ENCODE peak calls at places on chromosomes 11 and 22, in six cellular contexts. E is SK-N-SH, A is K562, U is GM12878, P is H1, N is HepG2. D is an unnamed sample.

GRCh38 chr11:117171007-117171647 is 7.4 kb upstream of the SIDT2 start:
- DNase-seq in A (no peak), E (no peak), U (no peak), N (no peak), P (no peak), D (no peak)

GRCh38 chr11:129705341-129705740 is 110.3 kb upstream of the TMEM45B start:
- DNase-seq in E (no peak), A (no peak), U (no peak), P (no peak), N (no peak), D (no peak)

GRCh38 chr11:125091247-125091876 is 20.1 kb downstream of the TMEM218 start:
- DNase-seq in A (peak), N (peak), U (no peak), P (no peak), E (peak), D (no peak)

GRCh38 chr22:37019309-37020191 is at the start of the genes MPST and TST:
- DNase-seq in A (peak), U (no peak), N (peak), P (peak), E (peak), D (peak)

GRCh38 chr11:102613455-102613854 is 11.7 kb downstream of the MMP20 start:
- DNase-seq in P (no peak), A (no peak), N (no peak), U (no peak), E (no peak), D (no peak)

GRCh38 chr11:8247312-8247711 is 16.4 kb downstream of the LMO1 start:
- DNase-seq in U (no peak), N (no peak), P (peak), A (peak), E (no peak), D (peak)

GRCh38 chr11:109302591-109303334 is 119.2 kb upstream of the C11orf87 start:
- DNase-seq in P (no peak), N (no peak), E (no peak), U (no peak), A (no peak), D (no peak)

GRCh38 chr11:45899448-45900174 is 7.5 kb downstream of the FREY1 start:
- DNase-seq in A (peak), N (peak), U (no peak), E (peak), P (peak), D (no peak)

GRCh38 chr11:129292768-129293167 is 82.9 kb upstream of the BARX2 start:
- DNase-seq in E (no peak), P (no peak), A (no peak), N (no peak), U (no peak), D (no peak)

GRCh38 chr11:111941963-111942362 is 4.8 kb downstream of the DIXDC1 start:
- DNase-seq in P (no peak), U (no peak), A (no peak), E (peak), N (no peak), D (no peak)

GRCh38 chr11:119369035-119369925 is 12.2 kb downstream of the USP2 start:
- DNase-seq in P (no peak), A (no peak), U (no peak), E (peak), N (peak), D (no peak)

GRCh38 chr11:78419327-78419726 is 1.7 kb upstream of the GAB2 start:
- DNase-seq in E (no peak), A (no peak), P (no peak), N (no peak), U (no peak), D (peak)

GRCh38 chr22:23495614-23496444 is 84.3 kb downstream of the IGLL1 start:
- DNase-seq in N (no peak), U (no peak), E (no peak), A (no peak), P (peak), D (no peak)

GRCh38 chr11:120336641-120337132 is 474 bp downstream of the ARHGEF12 start:
- DNase-seq in E (no peak), A (peak), N (no peak), U (no peak), P (peak), D (no peak)

GRCh38 chr11:19935507-19935906 is 222.9 kb downstream of the NAV2 start:
- DNase-seq in U (no peak), P (no peak), N (no peak), A (no peak), E (no peak), D (no peak)

GRCh38 chr11:19933801-19934488 is 221.3 kb downstream of the NAV2 start:
- DNase-seq in A (no peak), E (no peak), N (no peak), P (no peak), U (no peak), D (no peak)

GRCh38 chr11:19936461-19936860 is 223.8 kb downstream of the DBX1 start:
- DNase-seq in A (no peak), E (no peak), P (no peak), N (no peak), U (no peak), D (no peak)

GRCh38 chr11:19933132-19933735 is 220.6 kb downstream of the NAV2 start:
- DNase-seq in P (no peak), N (no peak), E (no peak), U (no peak), A (no peak), D (no peak)

DNA sequence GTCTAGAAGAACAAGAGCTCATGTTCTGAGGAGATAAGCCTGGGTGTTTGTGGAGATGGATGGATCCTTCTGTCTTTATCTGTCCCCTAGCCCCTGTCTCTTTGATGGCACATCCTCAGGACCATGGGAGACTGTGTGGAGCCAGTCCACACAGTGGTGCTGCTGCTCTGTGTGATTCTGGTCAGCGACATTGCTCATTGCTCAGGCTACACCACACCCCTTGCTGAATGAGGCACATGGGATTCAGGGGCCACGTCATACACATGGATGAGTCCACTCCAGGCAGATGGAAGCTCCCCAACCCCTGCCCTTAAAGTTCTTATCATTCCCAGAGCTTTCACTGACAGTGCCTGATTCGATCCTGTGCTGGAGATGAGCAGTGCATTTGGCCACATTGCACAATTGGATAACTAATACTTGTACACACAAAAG is 222.2 kb downstream of the NAV2 start:
- DNase-seq in E (no peak), U (no peak), P (no peak), A (peak), N (no peak), D (no peak)
- TF ChIP-seq GABPA in E (no peak), U (no peak), P (no peak), A (no peak), N (no peak), D (no peak)

DNA sequence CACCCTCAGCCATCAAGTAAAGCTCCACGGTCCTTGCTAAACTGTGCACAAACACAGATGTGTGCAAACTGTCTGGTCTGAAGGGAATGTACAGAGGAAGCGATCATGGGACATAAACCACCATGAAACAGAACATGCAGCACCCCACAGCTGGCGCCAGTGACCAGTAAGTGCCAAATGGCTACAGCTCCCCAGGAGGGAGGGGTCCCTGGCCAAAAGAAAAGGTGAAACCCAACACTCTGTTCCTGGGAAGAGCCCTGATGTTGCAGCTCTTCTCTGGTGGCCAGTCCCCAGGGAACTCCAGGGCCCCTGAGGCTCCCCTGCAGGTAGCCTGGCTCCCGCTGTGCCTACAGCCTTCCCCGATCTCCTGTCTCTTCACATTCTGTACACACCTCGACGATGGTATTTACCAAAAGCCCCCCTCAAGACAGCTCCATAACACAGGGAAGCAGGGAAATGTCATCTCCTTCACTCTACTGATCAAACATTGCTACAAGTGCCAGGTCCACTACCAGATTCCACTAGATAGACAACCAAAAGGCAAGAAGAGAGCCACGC is 2.9 kb downstream of the DGCR6L start:
- DNase-seq in P (peak), A (no peak), E (no peak), U (no peak), N (no peak), D (peak)
- H3K4me3 ChIP-seq in P (no peak), A (no peak), E (no peak), U (no peak), N (no peak), D (no peak)

DNA sequence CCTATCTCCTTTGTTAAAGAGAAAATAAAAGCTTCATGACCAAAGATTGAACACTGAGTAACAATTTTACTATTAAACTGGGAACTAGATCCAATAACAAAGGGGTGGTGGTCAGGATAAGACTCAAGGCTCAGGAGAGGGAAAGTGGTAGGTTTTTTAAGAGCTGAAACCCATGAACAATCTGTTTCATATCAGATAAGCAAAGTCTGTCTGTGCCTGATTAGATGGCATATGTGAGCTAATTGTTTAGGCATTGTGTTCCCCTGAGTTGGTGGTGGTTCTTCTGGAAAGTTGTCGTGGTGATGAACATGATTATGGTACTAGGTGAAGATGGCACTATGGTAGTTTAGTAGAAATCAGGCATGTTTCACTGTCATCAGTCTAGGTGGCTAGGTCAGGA is 24.4 kb downstream of the USP47 start:
- DNase-seq in N (no peak), U (no peak), P (no peak), E (no peak), A (peak), D (no peak)
- TF ChIP-seq GABPA in N (no peak), U (no peak), P (no peak), E (no peak), A (no peak), D (no peak)

DNA sequence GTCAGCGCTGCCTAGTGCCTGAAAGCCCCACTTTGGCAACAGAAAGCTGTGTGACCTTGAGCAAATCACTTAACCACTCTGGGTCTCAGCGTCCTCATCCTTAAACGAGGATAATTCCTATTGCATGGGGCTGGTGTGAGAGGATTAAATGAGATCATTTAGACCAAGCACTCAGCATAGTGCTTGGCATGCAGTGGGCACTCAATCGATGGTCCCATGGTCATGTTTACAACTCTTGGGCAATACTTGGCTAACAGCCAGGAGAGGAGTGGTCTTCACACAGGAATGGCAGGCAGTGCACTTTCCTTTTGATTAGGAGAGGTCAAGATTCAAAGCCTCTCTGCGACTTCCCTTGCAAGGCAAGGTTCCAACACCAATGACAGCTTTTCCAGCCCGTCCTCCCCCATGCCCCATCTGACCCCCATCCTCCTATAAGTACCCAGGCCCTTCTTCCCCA is 14.1 kb downstream of the TNKS1BP1 start:
- DNase-seq in N (peak), E (no peak), P (no peak), A (no peak), U (no peak), D (no peak)
- H3K4me3 ChIP-seq in N (peak), E (peak), P (peak), A (peak), U (peak), D (no peak)

D was measured in HL-60.